ENCODE peak calls at places on chromosomes 13 and 19, in eight cellular contexts. H is skeletal muscle cell, U is IMR-90, T is fibroblast of lung, M is astrocyte of the cerebellum, I is fibroblast of mammary gland, Y is right atrium auricular region, A is Panc1. K is an unnamed sample.

GRCh38 chr13:76380436-76381065 is 505.7 kb downstream of the KCTD12 start:
- DNase-seq in H (peak), T (peak), M (peak), U (peak), Y (no peak), I (peak), A (no peak), K (peak)

GRCh38 chr19:16295071-16295470 is 29.6 kb upstream of the KLF2 start:
- DNase-seq in I (no peak), H (no peak), T (peak), A (no peak), Y (no peak), U (no peak), M (no peak), K (no peak)

GRCh38 chr13:51453959-51454703 is 1.3 kb upstream of the INTS6 start:
- DNase-seq in A (no peak), I (peak), Y (no peak), T (no peak), U (peak), M (no peak), H (no peak), K (peak)

GRCh38 chr13:28981530-28981929 is 161.4 kb downstream of the MTUS2 start:
- DNase-seq in T (no peak), A (no peak), I (no peak), Y (no peak), M (no peak), U (no peak), H (no peak), K (no peak)

GRCh38 chr13:65943711-65944110 is 1286.4 kb downstream of the PCDH9 start:
- DNase-seq in Y (no peak), U (no peak), A (no peak), H (peak), T (peak), I (peak), M (no peak), K (peak)

GRCh38 chr13:39815345-39816111 is 160.1 kb downstream of the COG6 start:
- DNase-seq in I (peak), A (no peak), T (peak), U (no peak), H (no peak), Y (no peak), M (no peak), K (no peak)

GRCh38 chr19:31892060-31892459 is 453.4 kb upstream of the ZNF507 start:
- DNase-seq in T (no peak), H (no peak), M (no peak), Y (no peak), I (no peak), A (no peak), U (no peak), K (no peak)

GRCh38 chr19:45798995-45799517 is 6.4 kb upstream of the DMWD start:
- DNase-seq in M (peak), A (no peak), Y (peak), H (no peak), U (peak), T (peak), I (peak), K (peak)

GRCh38 chr13:46178143-46178542 is 3.8 kb downstream of the LCP1 start:
- DNase-seq in U (no peak), A (no peak), T (no peak), I (no peak), H (no peak), Y (no peak), M (no peak), K (no peak)

GRCh38 chr13:46179576-46180368 is 2.2 kb downstream of the LCP1 start:
- DNase-seq in T (no peak), H (no peak), A (no peak), U (no peak), Y (no peak), I (no peak), M (no peak), K (no peak)

GRCh38 chr13:46176756-46177155 is 5.2 kb downstream of the LCP1 start:
- DNase-seq in U (no peak), I (no peak), T (no peak), H (no peak), Y (no peak), A (no peak), M (no peak), K (no peak)

GRCh38 chr13:46180393-46180792 is 1.6 kb downstream of the LCP1 start:
- DNase-seq in Y (no peak), T (no peak), U (no peak), A (no peak), M (no peak), H (no peak), I (no peak), K (no peak)

DNA sequence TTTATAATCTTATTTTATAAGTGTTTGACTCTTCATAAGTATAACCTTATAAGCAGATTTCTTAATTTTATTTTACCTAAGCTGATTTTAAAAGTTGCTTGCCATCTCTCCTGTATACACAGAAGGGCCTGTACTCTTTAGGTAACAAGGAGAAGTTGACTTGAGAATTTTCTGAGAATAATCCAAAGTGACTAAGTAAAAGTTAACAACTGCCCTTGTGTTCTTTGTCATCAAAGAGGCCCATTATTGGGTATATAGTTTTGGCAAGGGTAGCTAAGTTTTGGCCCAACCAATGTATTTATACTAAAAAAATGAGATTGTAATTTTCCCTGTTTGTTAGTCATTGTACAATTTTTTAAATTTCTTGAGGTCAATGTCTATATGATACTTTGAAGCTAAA is 3.2 kb downstream of the LCP1 start:
- DNase-seq in M (no peak), H (no peak), A (no peak), I (no peak), U (no peak), T (no peak), Y (no peak), K (no peak)
- H3K4me3 ChIP-seq in M (no peak), H (no peak), A (no peak), I (no peak), U (no peak), T (no peak), Y (no peak), K (no peak)

GRCh38 chr19:49419173-49419572 is 4.1 kb downstream of the PTH2 start:
- DNase-seq in T (no peak), Y (no peak), H (no peak), A (no peak), I (no peak), U (no peak), M (no peak), K (no peak)

GRCh38 chr19:49420227-49420626 is 3.0 kb downstream of the PTH2 start:
- DNase-seq in Y (no peak), M (no peak), U (no peak), H (no peak), I (no peak), T (no peak), A (no peak), K (no peak)

GRCh38 chr19:49422407-49423277 is 599 bp downstream of the PTH2 start:
- DNase-seq in T (peak), I (peak), U (peak), A (no peak), M (no peak), H (no peak), Y (no peak), K (no peak)

GRCh38 chr19:49421878-49422202 is 1.4 kb downstream of the PTH2 start:
- DNase-seq in H (no peak), A (no peak), M (no peak), I (no peak), U (no peak), Y (no peak), T (no peak), K (no peak)

GRCh38 chr19:49421039-49421877 is 2.0 kb downstream of the PTH2 start:
- DNase-seq in U (peak), M (no peak), T (peak), H (no peak), Y (peak), I (peak), A (no peak), K (peak)
- H3K4me3 ChIP-seq in U (no peak), M (no peak), T (no peak), H (peak), Y (peak), I (no peak), A (peak), K (no peak)

DNA sequence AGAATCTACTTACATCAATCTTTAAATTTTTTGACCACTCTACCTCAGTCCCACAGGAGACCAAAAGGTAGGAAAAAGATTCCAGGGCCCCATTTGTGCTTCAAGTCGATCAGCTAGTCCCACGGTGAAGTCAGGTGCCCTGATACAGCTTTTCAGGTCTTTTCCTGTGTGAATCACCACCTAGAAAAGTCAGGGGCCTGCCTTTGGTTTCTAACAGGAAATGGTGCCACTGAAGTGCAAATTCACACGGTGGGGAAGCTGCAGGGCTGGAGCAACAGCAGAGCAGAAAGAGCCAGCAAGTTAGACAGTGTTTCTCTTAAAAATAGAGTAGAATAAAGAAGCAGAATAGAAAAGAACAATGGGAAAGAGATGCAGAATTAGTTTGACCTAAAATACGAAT is 107.5 kb downstream of the KLF12 start:
- DNase-seq in T (no peak), Y (no peak), H (no peak), A (no peak), I (no peak), M (peak), U (peak), K (no peak)
- H3K4me3 ChIP-seq in T (no peak), Y (no peak), H (no peak), A (no peak), I (no peak), M (no peak), U (no peak), K (no peak)

GRCh38 chr19:23436944-23437343 is 41.7 kb upstream of the ZNF91 start:
- DNase-seq in H (no peak), M (no peak), Y (no peak), T (no peak), A (no peak), I (peak), U (no peak), K (no peak)

GRCh38 chr19:23440791-23441190 is 45.5 kb upstream of the ZNF91 start:
- DNase-seq in Y (no peak), I (no peak), M (no peak), U (no peak), A (no peak), T (no peak), H (no peak), K (no peak)

GRCh38 chr19:23440207-23440606 is 44.9 kb upstream of the ZNF91 start:
- DNase-seq in U (no peak), I (no peak), M (no peak), A (no peak), T (no peak), H (no peak), Y (no peak), K (no peak)

GRCh38 chr19:23437901-23438300 is 42.6 kb upstream of the ZNF91 start:
- DNase-seq in U (no peak), M (no peak), Y (no peak), A (no peak), T (no peak), H (no peak), I (no peak), K (no peak)

DNA sequence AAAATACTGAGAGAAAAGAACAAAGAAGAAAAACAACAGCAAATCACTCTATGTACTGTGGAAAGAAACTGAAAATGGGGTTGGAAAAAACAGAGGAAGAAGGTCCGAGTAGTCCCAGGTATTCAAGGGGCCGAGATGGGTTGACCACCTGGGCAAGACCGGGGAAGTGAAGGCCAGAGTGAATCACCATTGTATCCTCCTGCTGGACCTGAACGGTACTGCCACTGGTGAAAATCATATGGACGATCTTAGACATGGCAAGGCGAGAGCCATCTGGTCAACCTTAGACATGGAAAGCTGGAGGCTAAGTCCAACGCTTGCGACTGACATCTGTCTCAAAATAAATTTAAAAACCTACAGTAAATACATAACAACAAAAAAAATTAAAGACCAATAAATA is 44.4 kb upstream of the ZNF91 start:
- DNase-seq in A (no peak), I (peak), T (no peak), U (no peak), H (no peak), M (no peak), Y (no peak), K (no peak)
- H3K4me3 ChIP-seq in A (no peak), I (no peak), T (no peak), U (no peak), H (no peak), M (no peak), Y (no peak), K (no peak)

GRCh38 chr13:101493541-101493940 is 41.1 kb downstream of the ITGBL1 start:
- DNase-seq in Y (no peak), H (no peak), U (no peak), A (no peak), T (no peak), M (no peak), I (no peak), K (no peak)

GRCh38 chr13:101499406-101499805 is 46.9 kb downstream of the ITGBL1 start:
- DNase-seq in T (no peak), A (no peak), I (peak), H (no peak), U (peak), Y (no peak), M (no peak), K (peak)
- H3K4me3 ChIP-seq in T (no peak), A (no peak), I (no peak), H (no peak), U (no peak), Y (no peak), M (no peak), K (no peak)

GRCh38 chr19:18293642-18294466 is 12.4 kb upstream of the JUND start:
- DNase-seq in I (no peak), A (no peak), T (no peak), U (no peak), H (no peak), Y (no peak), M (no peak), K (no peak)
- H3K4me3 ChIP-seq in I (no peak), A (peak), T (peak), U (no peak), H (no peak), Y (peak), M (no peak), K (no peak)

DNA sequence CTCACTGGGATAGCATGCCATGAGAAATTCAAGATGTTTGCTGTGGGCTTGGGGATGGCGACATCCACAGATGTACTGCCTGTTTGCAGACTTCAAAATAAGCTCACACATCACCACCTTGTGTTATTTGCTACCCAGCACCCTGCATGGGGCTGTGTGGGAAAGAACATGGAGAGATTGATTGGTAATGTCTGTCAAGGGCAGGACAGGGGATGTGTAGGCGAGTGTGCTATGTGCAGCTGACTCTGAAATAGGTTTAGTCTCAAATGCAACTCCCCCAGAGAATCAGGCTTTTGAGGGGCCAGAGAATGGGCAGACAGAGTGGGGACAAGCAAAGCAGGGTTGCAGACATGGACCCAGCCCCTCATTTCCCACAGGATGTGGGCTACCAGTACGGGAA is 24.8 kb downstream of the PNPLA6 start:
- DNase-seq in H (no peak), I (no peak), U (no peak), A (no peak), M (no peak), Y (no peak), T (no peak), K (no peak)
- H3K4me3 ChIP-seq in H (no peak), I (no peak), U (no peak), A (no peak), M (no peak), Y (no peak), T (no peak), K (no peak)

GRCh38 chr19:35928507-35928906 is 7.7 kb upstream of the LRFN3 start:
- DNase-seq in H (no peak), Y (no peak), A (no peak), I (no peak), T (no peak), M (no peak), U (no peak), K (no peak)

GRCh38 chr19:35935911-35936737 is at the start of gene LRFN3:
- DNase-seq in A (no peak), M (peak), H (peak), Y (peak), I (peak), T (peak), U (peak), K (peak)

GRCh38 chr19:35931161-35931873 is 4.9 kb upstream of the LRFN3 start:
- DNase-seq in I (peak), H (peak), U (peak), M (peak), T (peak), Y (peak), A (peak), K (peak)

GRCh38 chr19:35932291-35932936 is 3.8 kb upstream of the LRFN3 start:
- DNase-seq in A (no peak), U (no peak), I (no peak), M (no peak), H (no peak), Y (no peak), T (no peak), K (no peak)

DNA sequence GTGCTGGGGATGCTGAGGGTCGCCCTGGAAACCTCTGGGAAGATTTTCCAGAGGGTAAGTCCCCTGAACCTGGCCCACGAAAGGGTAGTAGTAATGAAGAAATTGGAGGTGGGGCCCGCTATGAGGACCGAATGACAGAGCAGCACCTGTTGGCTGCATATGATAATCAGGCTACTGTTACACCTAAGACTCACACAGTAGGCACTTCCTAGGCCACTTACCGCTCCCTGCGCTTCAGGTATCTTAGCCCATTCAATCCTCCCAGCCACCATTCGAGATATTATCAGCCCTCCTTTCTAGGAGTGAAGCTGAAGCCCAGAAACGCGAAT is 4.3 kb upstream of the LRFN3 start:
- DNase-seq in I (no peak), H (no peak), T (no peak), U (no peak), M (no peak), Y (no peak), A (no peak), K (no peak)
- H3K4me3 ChIP-seq in I (no peak), H (no peak), T (no peak), U (no peak), M (no peak), Y (peak), A (peak), K (no peak)

GRCh38 chr19:13057147-13057572 is 45.5 kb downstream of the LYL1 start:
- DNase-seq in H (no peak), I (no peak), A (no peak), T (no peak), M (no peak), Y (no peak), U (no peak), K (no peak)
- H3K4me3 ChIP-seq in H (no peak), I (no peak), A (no peak), T (no peak), M (no peak), Y (no peak), U (no peak), K (no peak)

GRCh38 chr19:3403489-3404323 is 37.3 kb downstream of the NFIC start:
- DNase-seq in T (peak), H (peak), I (peak), M (peak), U (peak), A (no peak), Y (peak), K (peak)
- H3K4me3 ChIP-seq in T (peak), H (no peak), I (no peak), M (peak), U (no peak), A (no peak), Y (peak), K (peak)